ENCODE peak calls at places on chromosomes 11 and 22, in nine cellular contexts. F, M, A, D, H, R, W, Y and Z are unnamed samples.

GRCh38 chr11:20010106-20010860 is 150.0 kb downstream of the DBX1 start:
- DNase-seq in F (no peak), M (no peak), A (no peak), D (no peak), H (no peak), R (no peak), W (no peak), Y (no peak), Z (no peak)

GRCh38 chr11:86735462-86736302 is 63.3 kb upstream of the ME3 start:
- DNase-seq in F (no peak), M (no peak), A (no peak), D (no peak), H (no peak), R (no peak), W (no peak), Y (no peak), Z (no peak)

GRCh38 chr22:23281406-23282088 is 101.2 kb downstream of the BCR start:
- DNase-seq in F (peak), M (peak), A (peak), D (peak), H (peak), R (peak), W (no peak), Y (peak), Z (peak)

GRCh38 chr22:46220921-46221320 is 29.2 kb downstream of the CDPF1 start:
- DNase-seq in F (no peak), M (no peak), A (no peak), D (no peak), H (no peak), R (no peak), W (no peak), Y (no peak), Z (no peak)

GRCh38 chr11:127105578-127105977 is 105.0 kb upstream of the KIRREL3 start:
- DNase-seq in F (no peak), M (no peak), A (no peak), D (no peak), H (no peak), R (no peak), W (no peak), Y (no peak), Z (no peak)

GRCh38 chr11:7513210-7514098 is at the start of gene PPFIBP2:
- DNase-seq in F (peak), M (peak), A (peak), D (peak), H (peak), R (peak), W (peak), Y (peak), Z (peak)

GRCh38 chr11:11461473-11461872 is 108.4 kb upstream of the CSNK2A3 start:
- DNase-seq in F (no peak), M (no peak), A (no peak), D (no peak), H (no peak), R (no peak), W (no peak), Y (no peak), Z (no peak)

GRCh38 chr11:109926941-109927340 is 166.3 kb upstream of the ZC3H12C start:
- DNase-seq in F (no peak), M (no peak), A (no peak), D (no peak), H (no peak), R (no peak), W (no peak), Y (no peak), Z (no peak)

GRCh38 chr11:122758974-122759373 is 79.3 kb upstream of the CRTAM start:
- DNase-seq in F (no peak), M (no peak), A (no peak), D (no peak), H (no peak), R (no peak), W (peak), Y (no peak), Z (peak)

GRCh38 chr11:105000167-105000566 is 22.8 kb downstream of the CASP5 start:
- DNase-seq in F (no peak), M (no peak), A (no peak), D (peak), H (no peak), R (no peak), W (no peak), Y (no peak), Z (no peak)

GRCh38 chr11:107743161-107743560 is 31.3 kb upstream of the SLN start:
- DNase-seq in F (no peak), M (no peak), A (no peak), D (no peak), H (no peak), R (no peak), W (no peak), Y (no peak), Z (no peak)

GRCh38 chr11:107740256-107740655 is 28.4 kb upstream of the SLN start:
- DNase-seq in F (no peak), M (no peak), A (no peak), D (no peak), H (no peak), R (no peak), W (no peak), Y (no peak), Z (no peak)

GRCh38 chr11:107744736-107745135 is 32.9 kb upstream of the SLN start:
- DNase-seq in F (no peak), M (no peak), A (no peak), D (no peak), H (no peak), R (no peak), W (no peak), Y (no peak), Z (no peak)

GRCh38 chr11:107736546-107736945 is 24.7 kb upstream of the SLN start:
- DNase-seq in F (no peak), M (no peak), A (no peak), D (no peak), H (no peak), R (no peak), W (no peak), Y (no peak), Z (no peak)

DNA sequence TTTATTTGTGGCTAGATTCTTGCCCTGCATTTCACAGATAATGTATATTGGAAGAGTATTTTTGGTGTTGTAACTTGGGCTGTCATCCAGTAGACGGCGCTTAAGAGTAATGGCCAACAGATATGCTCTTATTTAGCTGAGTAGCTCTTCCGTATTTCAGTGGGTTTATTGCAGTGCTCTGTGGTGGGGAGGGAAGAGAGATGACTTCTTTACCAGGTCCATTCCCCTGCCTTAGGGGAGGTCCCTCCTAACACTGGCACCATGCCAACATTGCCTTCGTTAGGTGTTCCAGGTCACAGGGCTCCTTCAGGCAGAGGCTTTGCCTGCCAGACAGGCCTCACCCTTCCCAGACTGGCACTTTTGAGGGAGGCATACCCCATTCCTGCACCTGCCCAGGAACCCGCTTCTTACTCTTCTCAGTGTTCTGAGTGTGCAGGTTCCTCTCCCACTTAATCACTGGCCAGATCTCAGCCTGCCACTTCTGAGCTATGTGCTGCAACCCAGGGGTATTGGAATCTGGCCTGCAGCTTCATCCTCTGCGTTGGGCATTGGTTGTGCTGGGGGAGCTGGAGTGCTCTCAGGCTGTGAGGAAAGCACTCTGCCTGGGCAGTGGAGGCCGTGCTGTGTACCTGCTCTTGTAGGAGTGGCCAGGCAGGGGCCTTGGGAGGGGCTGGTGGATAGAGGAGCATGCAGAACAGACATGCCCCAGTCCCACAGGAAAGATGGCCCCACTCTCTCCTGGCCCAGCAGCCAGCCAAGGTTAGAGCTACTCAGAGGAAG is 29.4 kb upstream of the SLN start:
- DNase-seq in F (no peak), M (peak), A (no peak), D (no peak), H (no peak), R (peak), W (peak), Y (no peak), Z (peak)
- TF ChIP-seq CTCF in F (peak), M (no peak), A (no peak), D (peak), H (peak), R (peak), W (peak), Y (peak), Z (peak)

GRCh38 chr22:37018086-37018814 is 997 bp downstream of the TST start:
- DNase-seq in F (peak), M (peak), A (no peak), D (no peak), H (no peak), R (no peak), W (no peak), Y (no peak), Z (no peak)

GRCh38 chr22:37015587-37015878 is 3.7 kb downstream of the TST start:
- DNase-seq in F (peak), M (no peak), A (no peak), D (no peak), H (no peak), R (no peak), W (no peak), Y (no peak), Z (no peak)

GRCh38 chr22:37016134-37016910 is 2.9 kb downstream of the TST start:
- DNase-seq in F (peak), M (no peak), A (no peak), D (no peak), H (no peak), R (no peak), W (no peak), Y (no peak), Z (no peak)

GRCh38 chr22:37018815-37019308 is 385 bp downstream of the TST start:
- DNase-seq in F (peak), M (peak), A (no peak), D (peak), H (peak), R (peak), W (peak), Y (peak), Z (peak)

DNA sequence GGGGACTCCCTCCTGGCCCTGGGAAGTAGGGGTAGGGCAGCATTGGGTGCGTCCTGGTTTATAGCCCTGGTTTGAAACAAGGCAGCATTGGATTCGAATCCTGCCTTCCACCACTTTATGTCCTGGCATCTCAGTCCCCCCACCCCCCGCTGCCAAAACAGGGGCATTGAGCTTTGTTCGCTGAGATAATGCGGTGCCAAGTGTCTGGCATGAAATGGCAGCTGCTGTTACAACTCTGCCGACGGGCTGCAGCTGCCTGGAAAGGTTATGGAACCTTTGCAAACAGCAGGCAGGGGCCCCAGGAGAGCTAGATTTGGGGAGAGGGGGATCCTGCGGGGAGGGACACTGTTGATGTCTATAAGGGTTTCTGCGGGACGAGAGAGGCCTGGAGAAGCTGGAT is 1.9 kb downstream of the TST start:
- DNase-seq in F (peak), M (peak), A (no peak), D (no peak), H (no peak), R (no peak), W (no peak), Y (no peak), Z (no peak)
- TF ChIP-seq CTCF in F (no peak), M (no peak), A (no peak), D (no peak), H (no peak), R (no peak), W (no peak), Y (no peak), Z (no peak)

GRCh38 chr11:91513734-91514133 is 710.9 kb upstream of the FAT3 start:
- DNase-seq in F (no peak), M (no peak), A (no peak), D (no peak), H (no peak), R (no peak), W (no peak), Y (no peak), Z (peak)
- TF ChIP-seq CTCF in F (no peak), M (no peak), A (no peak), D (no peak), H (peak), R (no peak), W (peak), Y (no peak), Z (no peak)

DNA sequence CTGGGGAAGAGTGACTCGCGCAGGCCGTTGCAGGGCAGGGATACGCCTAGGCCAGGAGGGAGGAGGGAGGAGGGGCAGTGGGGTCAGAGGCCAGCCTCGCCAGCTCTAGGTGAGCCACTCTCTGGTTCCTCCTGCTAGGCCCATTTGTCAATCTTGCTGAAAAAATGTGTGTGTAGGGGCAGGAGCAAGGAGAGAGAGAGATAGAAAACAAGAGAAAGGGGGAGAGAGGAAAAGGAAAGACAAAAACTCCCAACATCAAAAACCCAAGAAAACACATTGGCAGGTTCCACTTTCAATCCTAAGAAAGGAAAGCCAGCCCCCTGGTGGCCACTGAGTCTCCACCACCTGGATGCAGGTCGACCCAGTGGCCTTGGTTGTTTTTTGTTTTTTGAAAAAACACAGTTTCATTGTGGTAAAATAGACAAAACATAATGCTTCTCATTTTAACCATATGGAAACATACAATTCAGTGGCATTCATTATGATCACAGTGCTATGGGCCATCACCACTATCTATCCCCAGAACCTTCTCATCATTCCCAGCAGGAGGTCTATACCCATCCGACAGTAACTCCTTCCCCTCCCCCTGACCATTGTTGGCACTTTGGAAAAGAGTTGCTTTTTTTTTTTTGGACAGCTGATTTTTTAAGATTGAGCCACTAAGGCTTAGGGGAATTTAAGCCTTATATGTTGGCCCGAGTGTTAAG is 10.9 kb downstream of the OMP start:
- DNase-seq in F (no peak), M (peak), A (no peak), D (peak), H (peak), R (no peak), W (no peak), Y (no peak), Z (peak)
- TF ChIP-seq CTCF in F (peak), M (peak), A (no peak), D (peak), H (peak), R (peak), W (peak), Y (peak), Z (peak)

DNA sequence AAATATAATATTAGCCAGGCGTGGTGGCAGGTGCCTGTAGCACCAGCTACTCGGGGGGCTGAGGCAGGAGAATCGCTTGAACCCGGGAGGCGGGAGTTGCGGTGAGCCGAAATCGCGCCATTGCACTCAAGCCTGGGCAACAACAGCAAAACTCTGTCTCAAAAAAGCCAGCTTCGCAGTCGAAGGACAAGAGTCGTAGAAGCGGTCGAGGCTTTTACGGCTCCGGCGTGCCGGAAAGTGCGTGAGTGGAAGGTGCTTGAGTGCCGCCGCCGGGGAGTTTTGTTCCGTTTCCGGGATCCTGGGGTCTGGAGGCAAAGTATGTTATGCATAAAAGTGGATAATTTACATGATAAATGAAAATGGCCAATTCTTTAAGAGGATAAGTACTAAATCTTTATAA is 43.6 kb downstream of the SYN3 start:
- DNase-seq in F (no peak), M (no peak), A (no peak), D (no peak), H (no peak), R (no peak), W (no peak), Y (peak), Z (no peak)
- TF ChIP-seq CTCF in F (no peak), M (no peak), A (no peak), D (no peak), H (no peak), R (no peak), W (no peak), Y (no peak), Z (no peak)

GRCh38 chr11:65589444-65590239 is 6.0 kb downstream of the KCNK7 start:
- DNase-seq in F (no peak), M (no peak), A (no peak), D (no peak), H (no peak), R (no peak), W (no peak), Y (no peak), Z (no peak)
- TF ChIP-seq CTCF in F (no peak), M (no peak), A (no peak), D (no peak), H (no peak), R (no peak), W (no peak), Y (no peak), Z (no peak)

DNA sequence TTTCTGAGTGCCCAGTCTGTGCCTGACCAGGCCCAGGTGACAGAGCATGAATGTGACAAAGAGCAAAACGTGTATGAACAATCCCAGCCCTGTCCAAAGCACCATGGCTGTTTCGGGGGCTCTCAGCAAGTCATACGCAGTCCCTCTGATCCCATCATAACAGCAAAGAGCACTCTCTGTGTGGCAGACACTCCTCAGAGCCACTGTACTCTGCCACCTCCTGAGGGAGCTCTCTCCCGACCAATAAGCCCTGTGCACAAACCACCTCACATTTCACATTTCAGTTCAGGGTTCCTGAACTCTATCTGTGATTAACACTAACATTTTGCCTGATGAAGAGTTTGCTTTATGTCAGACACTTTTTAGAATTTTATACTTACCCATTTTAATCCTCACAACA is 6.6 kb downstream of the DGCR2 start:
- DNase-seq in F (no peak), M (no peak), A (no peak), D (no peak), H (no peak), R (peak), W (no peak), Y (no peak), Z (no peak)
- TF ChIP-seq CTCF in F (no peak), M (no peak), A (no peak), D (no peak), H (no peak), R (no peak), W (peak), Y (no peak), Z (no peak)

GRCh38 chr22:33917744-33918406 is 2.4 kb downstream of the LARGE1 start:
- DNase-seq in F (no peak), M (no peak), A (no peak), D (peak), H (peak), R (no peak), W (no peak), Y (no peak), Z (no peak)
- TF ChIP-seq CTCF in F (no peak), M (no peak), A (no peak), D (no peak), H (peak), R (no peak), W (peak), Y (no peak), Z (no peak)